ENCODE peak calls at places on chromosomes 7 and 10, in seven cellular contexts. P is foreskin fibroblast, W is suprapubic skin, O is fibroblast of pulmonary artery, H is AG09309, V is HCT116, Z is fibroblast of the aortic adventitia. D is an unnamed sample.

GRCh38 chr10:62083868-62084267 is 182.4 kb downstream of the ARID5B start:
- DNase-seq in V (no peak), P (peak), W (no peak), Z (peak), O (peak), H (no peak), D (peak)

GRCh38 chr10:133015321-133015720 is 72.4 kb upstream of the ADGRA1 start:
- DNase-seq in P (no peak), W (no peak), V (no peak), H (no peak), O (no peak), Z (no peak), D (no peak)

GRCh38 chr7:104979167-104979841 is 34.7 kb upstream of the KMT2E start:
- DNase-seq in Z (peak), V (no peak), H (peak), W (no peak), O (peak), P (peak), D (peak)

GRCh38 chr7:87107949-87108757 is 44.1 kb upstream of the DMTF1 start:
- DNase-seq in O (no peak), Z (no peak), W (no peak), V (no peak), P (no peak), H (no peak), D (no peak)

GRCh38 chr10:29210469-29210868 is 78.4 kb upstream of the LYZL1 start:
- DNase-seq in W (no peak), Z (peak), O (no peak), P (no peak), H (no peak), V (no peak), D (no peak)

GRCh38 chr7:90455163-90456030 is 14.0 kb upstream of the PTTG1IP2 start:
- DNase-seq in W (no peak), P (peak), Z (peak), O (peak), V (peak), H (no peak), D (no peak)

GRCh38 chr10:44969854-44970253 is 8.8 kb downstream of the DEPP1 start:
- DNase-seq in V (no peak), O (no peak), P (no peak), Z (no peak), W (no peak), H (no peak), D (no peak)

GRCh38 chr10:15335500-15335899 is 35.6 kb downstream of the FAM171A1 start:
- DNase-seq in Z (peak), H (no peak), W (no peak), V (no peak), P (no peak), O (peak), D (no peak)

GRCh38 chr10:24488631-24489030 is 235.1 kb downstream of the ARHGAP21 start:
- DNase-seq in Z (no peak), H (no peak), V (no peak), P (no peak), O (no peak), W (no peak), D (no peak)

GRCh38 chr10:75398630-75399460 is 2.7 kb downstream of the ZNF503 start:
- DNase-seq in O (no peak), Z (peak), V (no peak), W (no peak), P (no peak), H (no peak), D (no peak)

GRCh38 chr7:156881676-156882075 is 11.3 kb downstream of the LMBR1 start:
- DNase-seq in P (no peak), V (no peak), W (no peak), O (no peak), H (no peak), Z (no peak), D (no peak)

DNA sequence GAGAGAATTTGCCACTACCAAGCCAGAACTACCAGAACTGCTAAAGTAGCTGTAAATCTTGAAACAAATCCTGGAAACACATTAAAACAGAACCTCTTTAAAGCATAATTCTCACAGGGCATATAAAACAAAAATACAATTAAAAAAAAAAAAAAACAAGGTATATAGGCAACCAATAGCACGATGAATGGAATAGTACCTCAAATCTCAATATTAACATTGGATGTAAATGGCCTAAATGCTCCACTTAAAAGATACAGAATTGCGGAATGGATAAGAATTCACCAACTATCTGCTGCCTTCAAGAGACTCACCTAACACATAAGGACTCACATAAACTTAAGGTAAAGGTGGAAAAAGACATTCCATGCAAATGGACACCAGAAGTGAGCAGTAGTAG is 17.2 kb downstream of the LMBR1 start:
- DNase-seq in O (no peak), Z (no peak), V (no peak), H (no peak), W (no peak), P (no peak), D (no peak)
- H3K4me3 ChIP-seq in O (no peak), Z (no peak), V (no peak), H (no peak), W (no peak), P (no peak), D (no peak)

GRCh38 chr7:16755397-16755796 is 1.8 kb downstream of the TSPAN13 start:
- DNase-seq in P (peak), V (no peak), W (no peak), O (no peak), H (no peak), Z (no peak), D (no peak)
- H3K4me3 ChIP-seq in P (no peak), V (no peak), W (peak), O (peak), H (no peak), Z (no peak), D (no peak)

GRCh38 chr7:24910551-24911212 is 69.3 kb downstream of the OSBPL3 start:
- DNase-seq in W (no peak), Z (no peak), P (no peak), O (no peak), H (no peak), V (no peak), D (no peak)

GRCh38 chr7:24908757-24909156 is 71.2 kb downstream of the OSBPL3 start:
- DNase-seq in Z (no peak), O (no peak), H (no peak), P (no peak), W (no peak), V (no peak), D (no peak)

GRCh38 chr7:24907311-24907886 is 72.6 kb downstream of the OSBPL3 start:
- DNase-seq in W (no peak), O (peak), P (peak), H (no peak), V (peak), Z (peak), D (no peak)

GRCh38 chr7:24905996-24906770 is 73.8 kb downstream of the OSBPL3 start:
- DNase-seq in Z (no peak), O (no peak), V (peak), P (peak), W (no peak), H (no peak), D (no peak)

GRCh38 chr7:24908166-24908565 is 71.8 kb downstream of the OSBPL3 start:
- DNase-seq in O (no peak), P (no peak), Z (no peak), V (no peak), W (no peak), H (no peak), D (no peak)
- H3K4me3 ChIP-seq in O (no peak), P (no peak), Z (no peak), V (peak), W (no peak), H (no peak), D (no peak)

DNA sequence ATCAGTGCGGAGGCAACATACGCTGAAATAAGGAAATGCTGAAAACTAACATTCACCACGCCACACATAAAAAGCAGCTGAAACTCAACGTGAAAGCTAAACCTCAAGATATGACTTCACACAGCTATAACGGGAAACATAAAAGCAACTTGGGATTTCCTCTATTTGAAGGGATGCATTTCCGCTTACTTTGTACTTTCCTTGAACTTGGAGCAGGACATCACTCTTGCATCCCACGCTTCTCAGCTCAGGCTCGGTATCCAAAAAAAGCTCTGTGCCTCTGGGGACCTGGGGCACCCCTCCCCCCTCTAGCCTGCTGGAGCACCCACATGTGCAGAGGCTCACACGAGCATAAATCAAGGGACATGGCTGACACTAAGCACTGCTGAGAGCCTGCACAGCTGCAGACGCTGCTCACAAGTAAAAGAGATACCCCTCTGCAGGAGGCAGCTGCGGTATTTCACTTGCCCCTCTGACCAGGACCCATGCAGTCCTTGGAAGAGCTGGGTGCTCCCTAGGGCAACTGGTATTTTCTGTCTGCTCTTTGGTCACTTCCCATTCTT is 34.2 kb downstream of the PARD3 start:
- DNase-seq in P (peak), V (no peak), Z (peak), O (peak), H (no peak), W (no peak), D (peak)
- H3K4me3 ChIP-seq in P (peak), V (no peak), Z (peak), O (peak), H (no peak), W (no peak), D (peak)

GRCh38 chr7:25565949-25566348 is 337.7 kb upstream of the NPVF start:
- DNase-seq in Z (peak), O (peak), P (peak), V (peak), W (peak), H (peak), D (peak)
- H3K4me3 ChIP-seq in Z (no peak), O (no peak), P (no peak), V (no peak), W (no peak), H (no peak), D (no peak)

DNA sequence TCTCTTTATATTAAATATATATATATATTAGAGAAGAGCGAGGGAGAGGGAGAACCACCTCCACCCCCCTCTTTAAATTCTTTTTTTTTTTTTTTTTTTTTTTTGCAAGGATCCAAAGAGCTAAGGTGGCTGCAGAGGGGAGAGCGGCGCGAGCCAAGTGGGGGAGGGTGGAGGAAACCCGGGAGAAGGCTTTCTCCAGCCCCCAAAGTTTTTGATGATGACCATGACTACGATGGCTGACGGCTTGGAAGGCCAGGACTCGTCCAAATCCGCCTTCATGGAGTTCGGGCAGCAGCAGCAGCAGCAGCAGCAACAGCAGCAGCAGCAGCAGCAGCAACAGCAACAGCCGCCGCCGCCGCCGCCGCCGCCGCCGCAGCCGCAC is 402 bp downstream of the DLX6 start:
- DNase-seq in V (no peak), Z (no peak), P (no peak), O (no peak), W (no peak), H (no peak), D (no peak)
- H3K4me3 ChIP-seq in V (no peak), Z (peak), P (peak), O (peak), W (peak), H (peak), D (peak)

D was measured in skeletal muscle cell.